ENCODE peak calls at places on chromosomes 4 and X, in nine cellular contexts. S is heart right ventricle, Z is epithelial cell of esophagus, W is foreskin fibroblast, T is upper lobe of right lung, N is Caco-2, U is cardiac muscle cell, I is GM13976, P is GM10248. F is an unnamed sample.

GRCh38 chr4:71494539-71494938 is 155.7 kb downstream of the SLC4A4 start:
- DNase-seq in S (no peak), Z (no peak), W (no peak), T (no peak), N (no peak), U (no peak), I (no peak), P (no peak), F (no peak)

GRCh38 chrX:154051210-154051810 is 31.6 kb upstream of the IRAK1 start:
- DNase-seq in S (peak), Z (peak), W (peak), T (no peak), N (peak), U (peak), I (peak), P (peak), F (peak)

GRCh38 chrX:14817559-14817958 is 55.3 kb downstream of the FANCB start:
- DNase-seq in S (no peak), Z (no peak), W (no peak), T (no peak), N (no peak), U (no peak), I (no peak), P (no peak), F (no peak)

GRCh38 chrX:5959286-5959685 is 269.4 kb downstream of the NLGN4X start:
- DNase-seq in S (no peak), Z (no peak), W (no peak), T (no peak), N (no peak), U (no peak), I (no peak), P (no peak), F (no peak)

GRCh38 chrX:12447448-12448154 is 309.3 kb downstream of the FRMPD4 start:
- DNase-seq in S (no peak), Z (peak), W (peak), T (no peak), N (no peak), U (no peak), I (no peak), P (no peak), F (no peak)

GRCh38 chrX:119760026-119760902 is 1.9 kb downstream of the SOWAHD start:
- DNase-seq in S (no peak), Z (no peak), W (no peak), T (no peak), N (no peak), U (no peak), I (no peak), P (peak), F (no peak)

GRCh38 chr4:154491731-154492249 is at the start of gene DCHS2:
- DNase-seq in S (no peak), Z (peak), W (no peak), T (no peak), N (peak), U (peak), I (peak), P (peak), F (peak)

GRCh38 chr4:165493359-165493758 is 114.6 kb downstream of the CPE start:
- DNase-seq in S (peak), Z (peak), W (peak), T (peak), N (peak), U (peak), I (peak), P (peak), F (peak)

GRCh38 chr4:137203601-137204000 is 328.7 kb downstream of the PCDH18 start:
- DNase-seq in S (no peak), Z (no peak), W (peak), T (no peak), N (no peak), U (no peak), I (no peak), P (no peak), F (no peak)

GRCh38 chr4:149706942-149707341 is 108.7 kb downstream of the IQCM start:
- DNase-seq in S (no peak), Z (peak), W (peak), T (no peak), N (no peak), U (no peak), I (no peak), P (no peak), F (no peak)

GRCh38 chr4:7908668-7909067 is 31.0 kb downstream of the AFAP1 start:
- DNase-seq in S (no peak), Z (no peak), W (no peak), T (no peak), N (no peak), U (no peak), I (no peak), P (no peak), F (no peak)

GRCh38 chr4:53932784-53933183 is 131.6 kb downstream of the CHIC2 start:
- DNase-seq in S (no peak), Z (no peak), W (peak), T (no peak), N (no peak), U (no peak), I (no peak), P (no peak), F (no peak)

GRCh38 chr4:147799986-147800555 is 68.2 kb downstream of the ARHGAP10 start:
- DNase-seq in S (no peak), Z (no peak), W (no peak), T (no peak), N (no peak), U (no peak), I (peak), P (peak), F (no peak)

GRCh38 chr4:157012781-157013180 is 41.2 kb upstream of the PDGFC start:
- DNase-seq in S (no peak), Z (no peak), W (no peak), T (no peak), N (no peak), U (no peak), I (no peak), P (no peak), F (no peak)

GRCh38 chrX:122094611-122095010 is 1047.2 kb downstream of the GLUD2 start:
- DNase-seq in S (no peak), Z (peak), W (peak), T (no peak), N (no peak), U (no peak), I (no peak), P (no peak), F (no peak)

GRCh38 chr4:53937918-53938317 is 126.5 kb downstream of the CHIC2 start:
- DNase-seq in S (no peak), Z (no peak), W (peak), T (no peak), N (no peak), U (no peak), I (no peak), P (no peak), F (no peak)

GRCh38 chr4:702618-703048 is 3.0 kb upstream of the PCGF3 start:
- DNase-seq in S (no peak), Z (no peak), W (no peak), T (no peak), N (no peak), U (no peak), I (no peak), P (no peak), F (no peak)

GRCh38 chr4:120088507-120088906 is 21.9 kb upstream of the MAD2L1 start:
- DNase-seq in S (no peak), Z (peak), W (no peak), T (no peak), N (no peak), U (no peak), I (no peak), P (no peak), F (no peak)

GRCh38 chr4:13893221-13893620 is 265.7 kb upstream of the BOD1L1 start:
- DNase-seq in S (no peak), Z (no peak), W (no peak), T (no peak), N (no peak), U (no peak), I (no peak), P (no peak), F (no peak)

GRCh38 chrX:148958896-148959295 is 458.5 kb downstream of the AFF2 start:
- DNase-seq in S (no peak), Z (peak), W (no peak), T (no peak), N (no peak), U (no peak), I (no peak), P (no peak), F (no peak)

GRCh38 chr4:86769794-86770193 is 79.4 kb downstream of the SLC10A6 start:
- DNase-seq in S (no peak), Z (no peak), W (no peak), T (no peak), N (no peak), U (no peak), I (no peak), P (no peak), F (no peak)

GRCh38 chr4:90254357-90254756 is 127.2 kb downstream of the CCSER1 start:
- DNase-seq in S (no peak), Z (peak), W (no peak), T (no peak), N (no peak), U (no peak), I (no peak), P (no peak), F (no peak)

GRCh38 chr4:4555916-4556315 is 14.1 kb upstream of the STX18 start:
- DNase-seq in S (no peak), Z (no peak), W (peak), T (no peak), N (peak), U (no peak), I (no peak), P (no peak), F (no peak)

GRCh38 chrX:65587616-65588526 is 53.3 kb upstream of the LAS1L start:
- DNase-seq in S (peak), Z (peak), W (peak), T (peak), N (no peak), U (no peak), I (no peak), P (no peak), F (no peak)

GRCh38 chr4:98961770-98962169 is 32.8 kb upstream of the EIF4E start:
- DNase-seq in S (no peak), Z (peak), W (no peak), T (no peak), N (no peak), U (no peak), I (no peak), P (no peak), F (no peak)

GRCh38 chrX:149274516-149275105 is 230.5 kb downstream of the IDS start:
- DNase-seq in S (no peak), Z (peak), W (peak), T (no peak), N (no peak), U (no peak), I (no peak), P (no peak), F (no peak)

GRCh38 chr4:74794341-74794801 is at the start of gene BTC:
- DNase-seq in S (peak), Z (peak), W (no peak), T (peak), N (peak), U (peak), I (peak), P (peak), F (peak)

GRCh38 chrX:129622757-129623301 is 31.9 kb downstream of the APLN start:
- DNase-seq in S (no peak), Z (peak), W (no peak), T (no peak), N (no peak), U (no peak), I (no peak), P (no peak), F (peak)

GRCh38 chr4:25310066-25310824 is 2.3 kb upstream of the ZCCHC4 start:
- DNase-seq in S (no peak), Z (no peak), W (no peak), T (no peak), N (no peak), U (no peak), I (peak), P (peak), F (no peak)

GRCh38 chrX:153307546-153308175 is 13.9 kb downstream of the PNMA6F start:
- DNase-seq in S (no peak), Z (no peak), W (no peak), T (no peak), N (no peak), U (no peak), I (no peak), P (no peak), F (no peak)

GRCh38 chr4:101933855-101934254 is 143.3 kb downstream of the BANK1 start:
- DNase-seq in S (no peak), Z (no peak), W (no peak), T (no peak), N (no peak), U (no peak), I (no peak), P (no peak), F (no peak)

GRCh38 chrX:120604359-120604782 is 470 bp downstream of the MCTS1 start:
- DNase-seq in S (no peak), Z (peak), W (peak), T (no peak), N (peak), U (peak), I (peak), P (peak), F (no peak)

DNA sequence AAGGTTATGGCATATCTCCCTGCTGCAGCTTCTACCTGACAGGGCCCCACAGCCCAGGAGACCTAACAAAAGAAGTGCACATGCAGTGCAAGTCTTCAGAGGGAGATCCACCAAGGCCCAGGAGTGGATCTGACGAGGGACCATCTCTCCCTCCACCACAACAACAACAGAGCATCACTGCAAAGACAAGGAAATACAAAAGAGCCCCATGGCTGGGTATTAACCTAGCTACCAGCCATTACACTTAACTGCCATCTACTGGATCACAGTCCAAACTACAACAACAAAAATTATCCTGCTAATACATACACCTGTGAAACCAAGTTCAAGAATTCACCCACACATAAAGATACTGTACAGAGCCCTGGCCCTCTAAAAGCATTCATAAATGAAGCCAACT is 280.2 kb upstream of the SLC7A11 start:
- DNase-seq in S (no peak), Z (peak), W (peak), T (no peak), N (peak), U (peak), I (peak), P (no peak), F (peak)
- TF ChIP-seq CTCF in S (peak), Z (peak), W (peak), T (peak), N (peak), U (peak), I (peak), P (peak), F (peak)

DNA sequence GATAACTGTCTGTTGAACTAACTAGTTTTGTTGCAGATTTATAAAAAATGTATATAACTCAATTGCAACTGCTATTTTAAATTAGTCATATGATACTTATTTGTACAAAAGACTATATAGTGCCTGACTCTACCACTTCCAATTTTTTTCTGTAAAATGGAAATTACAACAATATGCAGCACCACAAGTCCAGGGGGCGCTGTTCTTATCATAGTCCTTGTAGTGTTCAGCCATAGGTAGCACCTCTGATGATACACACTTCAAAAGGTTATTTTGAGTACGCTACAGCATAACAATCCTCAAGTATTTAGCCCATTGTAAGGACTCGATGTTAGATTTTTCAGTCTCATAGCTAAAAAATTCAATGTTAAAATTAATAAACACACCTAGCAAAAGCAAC is 174.9 kb downstream of the CORIN start:
- DNase-seq in S (no peak), Z (peak), W (no peak), T (no peak), N (peak), U (peak), I (no peak), P (no peak), F (peak)
- TF ChIP-seq CTCF in S (peak), Z (peak), W (peak), T (peak), N (peak), U (peak), I (no peak), P (no peak), F (peak)

DNA sequence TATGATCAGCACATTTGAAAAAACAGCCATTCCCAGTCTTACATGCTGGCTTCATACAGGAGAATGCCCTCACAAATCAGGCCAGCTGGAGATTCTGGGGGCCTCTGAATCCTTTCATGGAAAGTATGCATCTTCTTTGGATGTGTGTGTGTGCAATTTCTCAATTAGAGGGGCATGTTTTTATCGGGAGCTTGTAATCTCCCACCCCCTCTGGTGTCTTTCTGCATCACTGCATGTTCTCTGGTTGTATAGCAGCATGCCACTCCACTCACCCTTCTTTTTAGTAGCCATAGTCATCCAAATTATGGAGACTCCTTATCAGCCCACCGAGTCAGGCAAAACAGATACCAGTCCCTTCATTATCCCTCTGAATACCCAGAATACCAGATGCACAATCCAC is 282.2 kb upstream of the SLIT2 start:
- DNase-seq in S (no peak), Z (no peak), W (no peak), T (no peak), N (no peak), U (no peak), I (no peak), P (no peak), F (no peak)
- TF ChIP-seq CTCF in S (no peak), Z (no peak), W (no peak), T (no peak), N (no peak), U (peak), I (no peak), P (no peak), F (no peak)

DNA sequence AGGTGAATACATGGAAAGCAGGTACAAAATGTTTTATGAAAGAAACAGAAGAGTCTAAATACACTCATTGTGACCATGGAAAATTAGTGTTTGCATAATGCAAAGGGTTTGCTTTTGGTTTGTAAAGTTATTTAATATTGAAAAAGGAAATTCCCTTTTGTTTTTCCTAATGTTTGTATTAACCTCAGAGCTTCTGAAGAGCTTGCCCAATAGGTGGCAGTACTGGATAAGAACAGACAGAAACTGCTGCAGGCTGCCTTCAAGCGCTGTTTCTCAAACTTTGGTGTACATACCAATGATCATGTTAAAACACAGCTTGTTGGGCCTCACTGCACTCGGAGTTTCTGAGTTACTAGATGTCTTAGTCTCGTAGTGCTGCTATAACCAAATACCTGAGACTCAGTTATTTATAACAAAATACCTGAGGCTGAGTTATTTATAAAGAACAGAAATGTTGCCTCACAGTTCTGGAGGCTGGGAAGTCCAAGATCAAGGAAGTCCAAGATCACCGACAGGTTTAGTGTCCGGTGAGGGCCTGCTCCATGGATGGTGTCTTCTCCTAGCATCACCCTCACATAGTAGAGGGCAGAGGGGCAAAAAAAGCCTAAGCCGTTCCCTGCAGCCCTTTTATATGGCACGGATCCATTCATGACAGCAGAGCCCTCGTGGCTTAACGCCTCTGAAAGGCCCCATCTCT is 54.2 kb downstream of the SUPT20HL2 start:
- DNase-seq in S (peak), Z (peak), W (peak), T (no peak), N (peak), U (peak), I (peak), P (peak), F (peak)
- TF ChIP-seq CTCF in S (peak), Z (peak), W (peak), T (peak), N (peak), U (peak), I (peak), P (peak), F (no peak)

GRCh38 chr4:6779667-6780565 is 2.6 kb upstream of the KIAA0232 start:
- DNase-seq in S (no peak), Z (no peak), W (peak), T (no peak), N (peak), U (peak), I (no peak), P (no peak), F (no peak)
- TF ChIP-seq CTCF in S (no peak), Z (no peak), W (no peak), T (no peak), N (no peak), U (peak), I (no peak), P (no peak), F (no peak)

GRCh38 chrX:111445485-111445884 is 33.5 kb upstream of the DCX start:
- DNase-seq in S (no peak), Z (peak), W (peak), T (no peak), N (peak), U (peak), I (peak), P (peak), F (peak)
- TF ChIP-seq CTCF in S (peak), Z (peak), W (peak), T (peak), N (peak), U (peak), I (peak), P (peak), F (peak)

DNA sequence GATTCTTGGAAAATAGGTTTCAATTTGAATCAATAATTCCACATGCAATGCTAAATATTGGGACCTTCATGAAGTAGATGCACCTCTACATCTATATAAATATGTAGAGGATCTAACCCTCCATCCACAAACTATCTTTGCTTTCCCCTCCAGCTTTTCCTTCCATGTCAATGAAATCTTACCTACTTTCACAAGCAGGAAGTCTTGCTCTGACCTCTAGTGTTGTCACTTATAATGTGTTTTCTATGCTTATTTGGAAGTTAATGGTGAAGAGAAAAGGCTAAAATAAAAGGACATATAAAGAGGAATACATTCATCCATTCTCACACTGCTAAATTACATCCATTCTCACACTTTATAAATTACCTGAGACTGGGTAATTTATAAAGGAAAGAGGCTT is 472.7 kb upstream of the DIAPH2 start:
- DNase-seq in S (no peak), Z (no peak), W (no peak), T (no peak), N (no peak), U (no peak), I (no peak), P (no peak), F (no peak)
- TF ChIP-seq CTCF in S (no peak), Z (no peak), W (no peak), T (no peak), N (no peak), U (no peak), I (no peak), P (no peak), F (no peak)

F was measured in endothelial cell.